ENCODE peak calls at places on chromosomes 16 and 17, in five cellular contexts. T is astrocyte of the spinal cord, I is AG09309, C is cardiac fibroblast, J is WERI-Rb-1. E is an unnamed sample.

GRCh38 chr17:74737299-74738050 is 419 bp downstream of the RAB37 start:
- DNase-seq in I (no peak), T (no peak), C (peak), J (peak), E (no peak)

GRCh38 chr16:6144441-6144840 is 1046.8 kb upstream of the EEF2KMT start:
- DNase-seq in J (no peak), T (no peak), I (no peak), C (no peak), E (no peak)

GRCh38 chr17:76156662-76156991 is 15.6 kb upstream of the FOXJ1 start:
- DNase-seq in I (no peak), C (no peak), J (no peak), T (no peak), E (no peak)

GRCh38 chr17:73279704-73280103 is 18.0 kb upstream of the CPSF4L start:
- DNase-seq in T (no peak), I (no peak), J (no peak), C (no peak), E (no peak)

GRCh38 chr17:44785921-44786320 is 27.1 kb downstream of the ADAM11 start:
- DNase-seq in J (no peak), C (no peak), T (no peak), I (no peak), E (no peak)

GRCh38 chr16:31487720-31488629 is 5.1 kb downstream of the SLC5A2 start:
- DNase-seq in C (peak), I (no peak), T (no peak), J (peak), E (no peak)

GRCh38 chr17:77700165-77700881 is 258.2 kb upstream of the TNRC6C start:
- DNase-seq in J (no peak), T (no peak), I (no peak), C (no peak), E (no peak)

GRCh38 chr17:4901648-4902344 is 1.1 kb downstream of the CHRNE start:
- DNase-seq in J (no peak), T (no peak), I (no peak), C (no peak), E (no peak)

GRCh38 chr17:56707312-56708219 is 114.1 kb downstream of the NOG start:
- DNase-seq in T (no peak), C (peak), I (no peak), J (no peak), E (no peak)

GRCh38 chr17:58317421-58318064 is 11.1 kb downstream of the TSPOAP1 start:
- DNase-seq in T (peak), I (peak), J (peak), C (peak), E (peak)

GRCh38 chr16:9256196-9256595 is 164.8 kb downstream of the HAPSTR1 start:
- DNase-seq in T (no peak), I (no peak), C (no peak), J (peak), E (no peak)

GRCh38 chr17:69060835-69061234 is at the start of gene ABCA9:
- DNase-seq in J (no peak), I (peak), C (peak), T (peak), E (peak)

GRCh38 chr17:73910216-73910615 is 266.0 kb upstream of the SDK2 start:
- DNase-seq in C (no peak), J (no peak), I (no peak), T (no peak), E (no peak)

GRCh38 chr16:75064403-75065148 is 52.0 kb downstream of the LDHD start:
- DNase-seq in J (no peak), C (no peak), T (no peak), I (no peak), E (no peak)

GRCh38 chr16:102060-102855 is 24.2 kb downstream of the MPG start:
- DNase-seq in I (no peak), T (peak), J (no peak), C (peak), E (no peak)

GRCh38 chr17:77484096-77484495 is 343.3 kb downstream of the SEC14L1 start:
- DNase-seq in T (no peak), J (no peak), C (no peak), I (no peak), E (no peak)

GRCh38 chr17:16866436-16866835 is 105.5 kb downstream of the TNFRSF13B start:
- DNase-seq in C (no peak), J (no peak), I (no peak), T (no peak), E (no peak)

GRCh38 chr17:1006054-1006453 is 9.1 kb downstream of the TIMM22 start:
- DNase-seq in J (no peak), T (no peak), I (no peak), C (no peak), E (no peak)

GRCh38 chr17:64773836-64774761 is 112.0 kb upstream of the SMURF2 start:
- DNase-seq in I (peak), J (peak), T (peak), C (peak), E (peak)

GRCh38 chr16:83363521-83363920 is 444.3 kb upstream of the HSBP1 start:
- DNase-seq in J (no peak), I (no peak), C (no peak), T (no peak), E (no peak)

GRCh38 chr16:85188822-85189672 is 76.8 kb upstream of the CIBAR2 start:
- DNase-seq in C (peak), I (no peak), T (no peak), J (no peak), E (no peak)

GRCh38 chr16:85437161-85438052 is 175.7 kb upstream of the GSE1 start:
- DNase-seq in J (peak), T (no peak), I (no peak), C (peak), E (no peak)

GRCh38 chr17:10276436-10276835 is 78.0 kb upstream of the GAS7 start:
- DNase-seq in J (no peak), C (no peak), T (no peak), I (no peak), E (no peak)

GRCh38 chr16:19589771-19590302 is 34.3 kb downstream of the VPS35L start:
- DNase-seq in T (peak), I (peak), C (peak), J (no peak), E (no peak)

GRCh38 chr17:9645858-9646555 is 690 bp downstream of the USP43 start:
- DNase-seq in T (peak), J (peak), C (no peak), I (no peak), E (no peak)

GRCh38 chr16:26988186-26988585 is 78.5 kb upstream of the C16orf82 start:
- DNase-seq in J (no peak), I (no peak), C (no peak), T (no peak), E (no peak)

GRCh38 chr16:88387941-88388627 is 5.3 kb downstream of the ZNF469 start:
- DNase-seq in I (no peak), C (peak), J (no peak), T (peak), E (no peak)

GRCh38 chr16:15618392-15618791 is 24.6 kb downstream of the MARF1 start:
- DNase-seq in C (peak), I (peak), J (no peak), T (peak), E (no peak)

GRCh38 chr17:36721560-36722120 is 120.3 kb downstream of the MRM1 start:
- DNase-seq in I (no peak), J (no peak), T (no peak), C (no peak), E (no peak)

GRCh38 chr17:28726396-28726911 is 421 bp upstream of the TLCD1 start:
- DNase-seq in J (peak), I (no peak), T (peak), C (peak), E (no peak)

GRCh38 chr17:56890390-56890789 is 23.5 kb downstream of the TRIM25 start:
- DNase-seq in I (no peak), C (no peak), T (no peak), J (no peak), E (no peak)

GRCh38 chr17:39158623-39159022 is 7.2 kb upstream of the PLXDC1 start:
- DNase-seq in C (no peak), J (no peak), T (no peak), I (no peak), E (no peak)

GRCh38 chr16:74760007-74760767 is 14.4 kb downstream of the FA2H start:
- DNase-seq in C (no peak), I (no peak), T (no peak), J (no peak), E (no peak)

GRCh38 chr17:28193241-28193640 is 125.8 kb upstream of the TMEM97 start:
- DNase-seq in I (no peak), J (no peak), T (no peak), C (peak), E (no peak)

GRCh38 chr17:77286641-77287431 is 146.1 kb downstream of the SEC14L1 start:
- DNase-seq in C (peak), I (no peak), T (peak), J (peak), E (no peak)

DNA sequence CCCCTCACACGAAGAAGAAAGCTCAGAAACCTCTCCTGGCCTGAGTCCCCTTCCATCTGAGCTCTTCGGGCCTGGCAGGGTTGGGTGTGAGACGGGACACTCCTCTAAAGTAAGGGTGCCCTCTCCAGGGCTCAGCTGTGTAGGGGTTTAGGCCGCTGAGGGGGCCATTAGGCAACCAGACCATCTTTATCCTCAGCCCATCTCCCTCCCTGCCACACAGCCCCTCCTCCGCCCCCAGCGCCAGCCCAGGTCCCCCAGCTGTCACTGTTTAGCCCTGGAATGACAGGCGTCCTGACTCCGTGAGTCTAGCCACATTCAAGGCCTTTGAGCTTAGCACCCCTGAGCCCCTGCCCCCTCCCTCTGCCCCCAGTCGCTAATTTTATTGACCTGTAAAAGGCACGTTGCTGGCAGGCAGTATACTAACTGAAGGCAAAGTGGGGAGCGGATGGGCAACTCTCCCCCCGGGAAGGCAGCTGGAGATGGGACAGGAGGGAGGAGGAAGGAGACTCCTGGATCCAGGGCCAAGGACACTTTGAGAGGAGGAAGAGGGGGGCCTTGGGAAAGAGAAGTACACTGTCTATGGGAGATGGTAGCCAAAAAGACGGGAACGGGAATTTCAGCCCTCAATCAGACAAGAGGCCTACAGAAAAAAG is 600 bp upstream of the ZNF385C start:
- DNase-seq in I (no peak), C (no peak), T (no peak), J (peak), E (no peak)
- H3K4me3 ChIP-seq in I (no peak), C (no peak), T (no peak), J (peak), E (no peak)

GRCh38 chr16:20799599-20799998 is 6.7 kb downstream of the ERI2 start:
- DNase-seq in I (no peak), J (no peak), T (peak), C (peak), E (no peak)
- TF ChIP-seq CTCF in I (peak), J (no peak), T (peak), C (peak), E (peak)

GRCh38 chr17:78934681-78935418 is 9.7 kb upstream of the TIMP2 start:
- DNase-seq in I (no peak), T (no peak), C (peak), J (no peak), E (no peak)
- H3K4me3 ChIP-seq in I (no peak), T (no peak), C (peak), J (no peak), E (no peak)

GRCh38 chr16:67474551-67474950 is 6.4 kb downstream of the ATP6V0D1 start:
- DNase-seq in I (no peak), C (no peak), J (no peak), T (no peak), E (no peak)

GRCh38 chr16:67475051-67475450 is 5.9 kb downstream of the ATP6V0D1 start:
- DNase-seq in C (no peak), T (no peak), I (no peak), J (no peak), E (no peak)

GRCh38 chr16:67470314-67470713 is 10.6 kb downstream of the ATP6V0D1 start:
- DNase-seq in T (no peak), I (no peak), C (peak), J (no peak), E (no peak)

GRCh38 chr16:67468731-67469130 is 12.2 kb downstream of the ATP6V0D1 start:
- DNase-seq in C (no peak), I (no peak), J (no peak), T (no peak), E (no peak)

GRCh38 chr16:67471758-67472384 is 9.1 kb downstream of the ATP6V0D1 start:
- DNase-seq in T (no peak), I (no peak), C (no peak), J (no peak), E (no peak)
- TF ChIP-seq CTCF in T (no peak), I (no peak), C (no peak), J (no peak), E (no peak)

GRCh38 chr16:25012525-25012991 is 2.6 kb downstream of the ARHGAP17 start:
- DNase-seq in J (no peak), C (peak), I (peak), T (peak), E (no peak)

GRCh38 chr16:25013751-25014499 is 1.2 kb downstream of the ARHGAP17 start:
- DNase-seq in I (no peak), C (no peak), J (no peak), T (no peak), E (no peak)

GRCh38 chr16:25010542-25010941 is 4.6 kb downstream of the ARHGAP17 start:
- DNase-seq in I (no peak), C (no peak), J (no peak), T (no peak), E (no peak)

GRCh38 chr16:25013049-25013448 is 2.1 kb downstream of the ARHGAP17 start:
- DNase-seq in C (no peak), J (no peak), I (no peak), T (no peak), E (no peak)

DNA sequence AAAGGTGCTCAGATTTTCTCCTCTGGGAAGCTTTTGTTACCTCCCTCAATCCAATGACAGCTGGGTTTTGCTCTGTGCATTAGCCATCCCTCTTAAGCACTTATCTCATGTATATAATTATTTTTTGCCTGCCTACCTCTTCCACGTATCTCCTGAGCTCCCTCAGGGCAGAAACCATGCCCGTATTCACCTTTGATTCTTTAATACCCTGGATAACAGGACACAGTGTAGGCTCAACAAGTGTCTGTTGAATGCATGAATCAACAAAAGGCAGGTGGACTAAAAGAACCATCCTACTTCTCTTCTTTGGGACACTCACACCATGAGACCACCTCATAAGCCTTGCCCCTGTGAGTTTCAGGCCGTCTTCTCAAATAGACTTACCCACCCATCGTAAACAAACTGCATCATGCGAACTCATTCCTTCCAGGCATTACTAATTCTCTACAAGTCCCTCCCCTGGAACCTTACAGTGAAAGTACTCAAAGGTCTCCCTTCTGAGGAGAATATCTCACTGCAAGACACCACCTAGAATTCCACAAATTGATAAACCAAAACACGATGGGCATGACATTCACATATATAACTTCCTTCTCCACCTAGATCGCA is 3.2 kb downstream of the ARHGAP17 start:
- DNase-seq in I (no peak), J (no peak), T (no peak), C (no peak), E (no peak)
- H3K4me3 ChIP-seq in I (no peak), J (no peak), T (no peak), C (no peak), E (no peak)

DNA sequence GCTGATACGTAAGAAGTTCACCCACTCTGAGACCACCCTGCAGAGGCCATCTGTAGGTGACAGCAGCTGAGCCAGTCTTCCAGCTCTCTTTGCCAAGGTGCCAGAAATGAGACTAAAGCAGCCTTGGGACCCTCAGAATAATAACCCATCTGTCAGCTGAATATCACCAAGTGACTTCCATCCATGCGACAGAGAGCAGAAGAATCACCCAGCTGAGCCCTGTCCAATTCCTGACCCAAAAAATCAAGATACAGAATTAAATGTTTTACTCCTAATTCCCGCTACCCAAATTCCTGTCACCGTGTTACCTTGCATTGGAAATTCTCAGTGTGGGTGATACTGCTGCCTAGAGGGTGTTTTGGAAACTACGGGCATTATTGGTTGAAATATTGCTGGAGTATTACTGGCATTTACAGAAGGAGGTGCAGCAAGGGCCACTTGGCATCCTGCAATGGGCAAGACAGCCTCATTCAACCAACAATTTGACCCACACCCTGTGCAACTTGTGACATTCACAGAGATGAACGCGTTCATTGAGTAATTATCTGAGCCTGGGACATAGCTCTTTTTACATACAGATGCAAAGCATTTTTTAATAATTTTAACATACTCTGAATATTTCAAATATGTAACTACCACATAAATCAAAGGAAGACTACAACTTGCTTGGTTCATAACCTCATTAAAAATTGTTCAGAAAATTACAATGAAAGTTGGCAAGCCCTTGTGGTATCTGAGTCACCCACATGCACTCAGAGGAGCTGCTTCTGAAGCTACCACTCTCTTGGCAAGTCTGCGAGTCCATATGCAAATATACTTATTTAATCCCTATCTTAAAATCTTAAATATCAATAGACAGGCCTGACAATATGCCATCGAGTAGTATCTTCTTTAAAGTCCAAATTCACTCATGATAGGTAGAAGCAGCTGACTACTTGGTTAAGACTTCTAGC is 126.6 kb downstream of the C16orf95 start:
- DNase-seq in C (no peak), J (no peak), I (no peak), T (no peak), E (no peak)
- TF ChIP-seq CTCF in C (peak), J (peak), I (no peak), T (peak), E (peak)

GRCh38 chr17:60510031-60510430 is 16.0 kb downstream of the APPBP2 start:
- DNase-seq in T (no peak), J (no peak), I (no peak), C (no peak), E (no peak)

GRCh38 chr17:60510723-60511122 is 15.3 kb downstream of the APPBP2 start:
- DNase-seq in I (no peak), J (no peak), C (no peak), T (no peak), E (no peak)

GRCh38 chr17:60514500-60514899 is 11.5 kb downstream of the APPBP2 start:
- DNase-seq in T (no peak), I (no peak), J (no peak), C (no peak), E (no peak)

GRCh38 chr17:60513014-60513413 is 13.0 kb downstream of the APPBP2 start:
- DNase-seq in J (no peak), C (no peak), I (no peak), T (no peak), E (no peak)

DNA sequence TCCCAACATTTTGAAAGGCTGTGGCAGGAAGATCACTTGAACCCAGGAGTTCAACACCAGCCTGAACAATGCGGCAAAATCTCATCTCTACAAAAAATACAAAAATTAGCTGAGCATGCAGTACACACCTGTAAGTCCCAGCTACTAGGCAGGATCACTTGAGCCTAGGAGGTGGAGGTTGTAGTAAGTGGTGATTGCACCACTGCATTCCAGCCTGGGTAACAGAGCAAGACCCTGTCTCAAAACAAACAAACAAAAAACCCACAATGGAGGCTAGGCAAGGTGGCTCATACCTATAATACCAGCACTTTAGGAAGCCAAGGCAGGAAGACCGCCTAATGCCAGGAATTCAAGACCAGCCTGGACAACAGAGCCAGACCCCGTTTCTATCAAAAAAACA is 12.0 kb downstream of the APPBP2 start:
- DNase-seq in I (no peak), J (no peak), T (no peak), C (no peak), E (no peak)
- H3K4me3 ChIP-seq in I (no peak), J (no peak), T (no peak), C (no peak), E (no peak)

GRCh38 chr17:48478224-48479013 is 48.4 kb upstream of the SKAP1 start:
- DNase-seq in C (peak), J (no peak), T (no peak), I (no peak), E (no peak)
- TF ChIP-seq CTCF in C (peak), J (no peak), T (no peak), I (no peak), E (peak)

GRCh38 chr17:83109793-83110645 is 30.6 kb downstream of the METRNL start:
- DNase-seq in C (peak), T (peak), J (no peak), I (peak), E (peak)
- H3K4me3 ChIP-seq in C (peak), T (no peak), J (no peak), I (peak), E (peak)

GRCh38 chr16:3051009-3051408 is 4.6 kb downstream of the MMP25 start:
- DNase-seq in J (no peak), C (no peak), I (no peak), T (no peak), E (no peak)

GRCh38 chr16:3047387-3047720 is 993 bp downstream of the MMP25 start:
- DNase-seq in T (no peak), I (no peak), C (no peak), J (no peak), E (no peak)

GRCh38 chr16:3051489-3051888 is 5.1 kb downstream of the MMP25 start:
- DNase-seq in J (no peak), I (no peak), C (no peak), T (no peak), E (no peak)

GRCh38 chr16:3049921-3050481 is 3.6 kb downstream of the MMP25 start:
- DNase-seq in J (no peak), C (no peak), T (no peak), I (no peak), E (no peak)

GRCh38 chr16:3050487-3050886 is 4.1 kb downstream of the MMP25 start:
- DNase-seq in I (no peak), T (no peak), C (no peak), J (no peak), E (no peak)
- TF ChIP-seq CTCF in I (no peak), T (no peak), C (no peak), J (no peak), E (no peak)

E was measured in astrocyte of the cerebellum.